ENCODE peak calls at places on chromosomes 16 and 17, in seven cellular contexts. L, Q, J, I, S, M and V are unnamed samples.

GRCh38 chr17:4450710-4451316 is 17.1 kb downstream of the SPNS3 start:
- DNase-seq in M (no peak), L (no peak), I (no peak), Q (no peak), J (no peak), S (no peak), V (no peak)

GRCh38 chr17:511833-512251 is 159.2 kb upstream of the RPH3AL start:
- DNase-seq in M (no peak), I (no peak), S (no peak), L (no peak), Q (no peak), J (no peak), V (no peak)

GRCh38 chr16:68369697-68370096 is 58.9 kb downstream of the PRMT7 start:
- DNase-seq in M (no peak), I (no peak), L (no peak), J (no peak), Q (no peak), S (no peak), V (no peak)

GRCh38 chr17:70905796-70906195 is 736.5 kb downstream of the KCNJ2 start:
- DNase-seq in L (no peak), M (peak; percentile 9), Q (no peak), I (no peak), S (peak; percentile 61), J (no peak), V (no peak)

GRCh38 chr16:85158702-85159225 is 46.5 kb upstream of the CIBAR2 start:
- DNase-seq in S (no peak), Q (no peak), J (no peak), M (no peak), I (no peak), L (no peak), V (no peak)

GRCh38 chr17:57612202-57613071 is 132.7 kb downstream of the CCDC182 start:
- DNase-seq in J (peak; percentile 24), L (no peak), Q (peak; percentile 41), I (no peak), S (no peak), M (no peak), V (peak; percentile 91)

GRCh38 chr17:76255801-76256429 is 9.2 kb upstream of the UBALD2 start:
- DNase-seq in Q (no peak), L (peak; percentile 40), J (no peak), I (no peak), S (no peak), M (no peak), V (no peak)

GRCh38 chr16:11155284-11155806 is 100.7 kb downstream of the SOCS1 start:
- DNase-seq in L (no peak), S (no peak), Q (no peak), M (no peak), J (peak; percentile 38), I (no peak), V (no peak)

GRCh38 chr16:20865420-20866126 is 34.6 kb downstream of the DCUN1D3 start:
- DNase-seq in L (no peak), J (no peak), S (no peak), I (no peak), M (no peak), Q (no peak), V (no peak)

GRCh38 chr16:88337538-88337937 is 45.2 kb upstream of the ZNF469 start:
- DNase-seq in Q (no peak), I (no peak), S (no peak), L (no peak), J (no peak), M (no peak), V (no peak)

GRCh38 chr17:76519667-76520066 is 17.8 kb downstream of the CYGB start:
- DNase-seq in I (no peak), M (no peak), Q (no peak), J (no peak), L (no peak), S (no peak), V (no peak)

GRCh38 chr17:1362964-1363363 is 37.1 kb downstream of the YWHAE start:
- DNase-seq in L (no peak), I (no peak), S (no peak), Q (no peak), M (peak; percentile 44), J (no peak), V (no peak)

GRCh38 chr16:80596507-80597207 is 55.9 kb downstream of the DYNLRB2 start:
- DNase-seq in L (no peak), S (no peak), Q (no peak), I (no peak), J (no peak), M (no peak), V (no peak)

GRCh38 chr16:77548766-77549165 is 113.9 kb upstream of the ADAMTS18 start:
- DNase-seq in M (no peak), I (no peak), S (no peak), J (no peak), Q (no peak), L (no peak), V (no peak)

GRCh38 chr16:57325458-57325857 is 33.1 kb upstream of the CCL22 start:
- DNase-seq in L (no peak), Q (no peak), M (no peak), S (no peak), I (no peak), J (no peak), V (no peak)

GRCh38 chr16:1283296-1283695 is 26.1 kb upstream of the UBE2I start:
- DNase-seq in Q (no peak), I (no peak), J (peak; percentile 54), S (no peak), M (no peak), L (no peak), V (no peak)

GRCh38 chr17:28563475-28563874 is 7.8 kb downstream of the PIGS start:
- DNase-seq in Q (no peak), S (peak; percentile 84), M (no peak), L (no peak), J (no peak), I (no peak), V (no peak)

GRCh38 chr16:85673529-85674417 is 15.0 kb downstream of the GINS2 start:
- DNase-seq in L (no peak), S (no peak), Q (no peak), I (no peak), J (no peak), M (no peak), V (no peak)

GRCh38 chr17:39813631-39814030 is 50.5 kb downstream of the IKZF3 start:
- DNase-seq in I (no peak), S (no peak), Q (no peak), L (no peak), J (no peak), M (peak; percentile 14), V (no peak)

GRCh38 chr17:80931421-80932265 is 60.0 kb upstream of the CHMP6 start:
- DNase-seq in M (no peak), Q (peak; percentile 73), S (peak; percentile 16), L (no peak), I (no peak), J (no peak), V (peak; percentile 93)

GRCh38 chr17:14434506-14434905 is 133.6 kb downstream of the HS3ST3B1 start:
- DNase-seq in M (no peak), I (no peak), L (no peak), Q (no peak), J (no peak), S (no peak), V (no peak)

GRCh38 chr17:48639982-48640857 is 14.1 kb upstream of the HOXB9 start:
- DNase-seq in M (peak; percentile 16), Q (no peak), J (no peak), I (no peak), S (no peak), L (peak; percentile 30), V (peak; percentile 45)

GRCh38 chr17:62892870-62893338 is 73.1 kb upstream of the TANC2 start:
- DNase-seq in Q (no peak), I (peak; percentile 74), J (no peak), S (peak; percentile 80), M (peak; percentile 29), L (peak; percentile 72), V (peak; percentile 67)

GRCh38 chr16:46731691-46732555 is 16.2 kb downstream of the MYLK3 start:
- DNase-seq in S (no peak), M (no peak), Q (no peak), I (no peak), J (no peak), L (no peak), V (no peak)

GRCh38 chr16:50830698-50831097 is 88.8 kb downstream of the CYLD start:
- DNase-seq in Q (no peak), M (no peak), S (no peak), L (no peak), J (no peak), I (no peak), V (no peak)

GRCh38 chr16:87127061-87127765 is 190.0 kb downstream of the C16orf95 start:
- DNase-seq in S (no peak), L (peak; percentile 69), M (peak; percentile 9), Q (no peak), J (no peak), I (no peak), V (no peak)

GRCh38 chr16:82782715-82783251 is 156.0 kb downstream of the CDH13 start:
- DNase-seq in I (no peak), L (no peak), M (peak; percentile 83), Q (peak; percentile 36), S (no peak), J (no peak), V (peak; percentile 65)

GRCh38 chr16:70664325-70665112 is 18.2 kb downstream of the IL34 start:
- DNase-seq in Q (no peak), M (no peak), I (no peak), L (peak; percentile 64), J (no peak), S (no peak), V (peak; percentile 57)

GRCh38 chr16:19468300-19468699 is 50.6 kb downstream of the TMC5 start:
- DNase-seq in L (no peak), S (no peak), M (no peak), J (no peak), Q (no peak), I (no peak), V (no peak)
- TF ChIP-seq CTCF in L (no peak), S (no peak), M (no peak), J (no peak), Q (no peak), I (no peak), V (no peak)

GRCh38 chr16:19123535-19124178 is 9.9 kb downstream of the ITPRIPL2 start:
- DNase-seq in S (no peak), I (no peak), J (no peak), L (no peak), M (peak; percentile 92), Q (no peak), V (no peak)
- TF ChIP-seq CTCF in S (no peak), I (no peak), J (no peak), L (no peak), M (no peak), Q (no peak), V (no peak)

GRCh38 chr17:64145460-64145750 is 15.5 kb upstream of the ERN1 start:
- DNase-seq in M (no peak), J (no peak), S (no peak), Q (no peak), I (no peak), L (no peak), V (no peak)
- TF ChIP-seq CTCF in M (no peak), J (no peak), S (peak; percentile 16), Q (no peak), I (no peak), L (no peak), V (no peak)

DNA sequence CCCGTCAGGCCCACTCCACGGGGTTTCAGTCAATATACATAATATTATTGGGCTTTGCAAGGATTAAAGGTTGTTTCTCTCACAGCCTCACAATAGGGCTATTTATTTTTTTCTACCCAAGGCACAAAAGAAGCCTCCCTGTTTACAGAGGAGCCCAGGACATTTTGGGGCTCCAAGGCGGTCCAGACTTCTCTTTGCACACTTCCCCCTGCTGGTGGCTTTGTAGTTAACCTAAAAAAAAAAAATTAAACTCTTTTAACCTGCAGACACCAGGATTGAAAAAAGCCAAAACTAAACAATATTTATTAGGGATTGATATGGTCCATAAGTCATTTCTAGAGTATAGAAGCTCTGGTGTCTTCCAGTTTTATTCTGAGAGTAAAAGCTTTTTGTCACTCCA is 169.7 kb upstream of the ZFHX3 start:
- DNase-seq in M (no peak), J (no peak), Q (no peak), S (no peak), L (no peak), I (no peak), V (no peak)
- TF ChIP-seq CTCF in M (no peak), J (no peak), Q (peak; percentile 18), S (peak; percentile 39), L (no peak), I (peak; percentile 28), V (peak; percentile 76)